ENCODE peak calls at places on chromosomes 16 and 17, in five cellular contexts. T, S, L, O and X are unnamed samples.

GRCh38 chr17:28509784-28510183 is 3.6 kb downstream of the FOXN1 start:
- DNase-seq in T (no peak), S (no peak), L (no peak), O (no peak), X (no peak)

GRCh38 chr17:41651625-41652460 is 27.5 kb upstream of the KRT17 start:
- DNase-seq in T (no peak), S (no peak), L (no peak), O (no peak), X (no peak)

GRCh38 chr17:78893684-78894083 is 9.3 kb downstream of the CEP295NL start:
- DNase-seq in T (no peak), S (no peak), L (no peak), O (no peak), X (no peak)

GRCh38 chr16:68328151-68328859 is 17.5 kb downstream of the PRMT7 start:
- DNase-seq in T (peak), S (peak), L (peak), O (peak), X (peak)

GRCh38 chr17:76381633-76382304 is 2.6 kb upstream of the SPHK1 start:
- DNase-seq in T (no peak), S (no peak), L (peak), O (no peak), X (no peak)

GRCh38 chr16:4496305-4496704 is 20.1 kb downstream of the HMOX2 start:
- DNase-seq in T (no peak), S (peak), L (peak), O (no peak), X (no peak)

GRCh38 chr16:76222853-76223252 is 54.3 kb upstream of the CNTNAP4 start:
- DNase-seq in T (no peak), S (no peak), L (no peak), O (no peak), X (no peak)

GRCh38 chr17:80853076-80853475 is 138.6 kb upstream of the CHMP6 start:
- DNase-seq in T (no peak), S (no peak), L (no peak), O (no peak), X (no peak)

GRCh38 chr16:50303605-50304466 is 37.5 kb downstream of the ADCY7 start:
- DNase-seq in T (no peak), S (no peak), L (no peak), O (peak), X (no peak)

GRCh38 chr16:84176192-84177053 is 10.4 kb downstream of the TAF1C start:
- DNase-seq in T (no peak), S (no peak), L (no peak), O (no peak), X (no peak)

GRCh38 chr17:50604470-50604869 is 30.2 kb upstream of the ABCC3 start:
- DNase-seq in T (no peak), S (no peak), L (peak), O (no peak), X (no peak)

GRCh38 chr16:89442990-89443726 is 47.2 kb downstream of the ANKRD11 start:
- DNase-seq in T (no peak), S (peak), L (peak), O (no peak), X (no peak)

GRCh38 chr17:48539177-48539576 is 5.7 kb downstream of the HOXB2 start:
- DNase-seq in T (no peak), S (peak), L (peak), O (no peak), X (no peak)

GRCh38 chr17:51016099-51016498 is 104.6 kb downstream of the SPAG9 start:
- DNase-seq in T (no peak), S (no peak), L (no peak), O (no peak), X (no peak)

GRCh38 chr16:17275076-17275732 is 195.6 kb downstream of the XYLT1 start:
- DNase-seq in T (no peak), S (peak), L (no peak), O (no peak), X (no peak)

GRCh38 chr17:15422392-15422957 is 44.9 kb downstream of the CDRT4 start:
- DNase-seq in T (no peak), S (no peak), L (peak), O (no peak), X (no peak)

GRCh38 chr17:77456271-77456950 is 315.6 kb downstream of the SEC14L1 start:
- DNase-seq in T (peak), S (no peak), L (no peak), O (no peak), X (no peak)

GRCh38 chr16:3645504-3646347 is 8.8 kb upstream of the DNASE1 start:
- DNase-seq in T (no peak), S (no peak), L (no peak), O (no peak), X (no peak)

GRCh38 chr16:80027007-80027965 is 426.7 kb upstream of the MAF start:
- DNase-seq in T (peak), S (peak), L (peak), O (peak), X (peak)

GRCh38 chr16:35911899-35912298 is 2452.5 kb downstream of the TP53TG3F start:
- DNase-seq in T (no peak), S (no peak), L (no peak), O (no peak), X (no peak)

GRCh38 chr17:40536731-40537171 is 28.5 kb downstream of the CCR7 start:
- DNase-seq in T (no peak), S (no peak), L (peak), O (no peak), X (no peak)

GRCh38 chr17:77869041-77869595 is 89.4 kb upstream of the TNRC6C start:
- DNase-seq in T (no peak), S (no peak), L (no peak), O (no peak), X (no peak)

GRCh38 chr16:57797526-57798266 is 4.6 kb downstream of the KIFC3 start:
- DNase-seq in T (no peak), S (no peak), L (no peak), O (no peak), X (no peak)

GRCh38 chr17:68579194-68579900 is 21.8 kb downstream of the FAM20A start:
- DNase-seq in T (no peak), S (no peak), L (no peak), O (no peak), X (no peak)